ENCODE peak calls at places on chromosomes 5 and 9, in eight cellular contexts. I, D, K, A, U, Q, B and F are unnamed samples.

GRCh38 chr5:41414598-41414997 is 95.8 kb downstream of the PLCXD3 start:
- DNase-seq in B (no peak), U (no peak), D (no peak), Q (peak), I (peak), A (peak), K (peak), F (peak)

GRCh38 chr5:142568996-142569335 is 116.9 kb downstream of the FGF1 start:
- DNase-seq in Q (no peak), B (no peak), U (no peak), I (no peak), K (no peak), A (no peak), D (no peak), F (no peak)

GRCh38 chr9:3809724-3810123 is 283.9 kb upstream of the RFX3 start:
- DNase-seq in U (no peak), A (peak), Q (no peak), K (no peak), D (no peak), I (peak), B (no peak), F (no peak)

GRCh38 chr5:23675456-23675855 is 168.0 kb downstream of the PRDM9 start:
- DNase-seq in D (no peak), B (no peak), Q (no peak), K (no peak), I (no peak), A (no peak), U (no peak), F (no peak)

GRCh38 chr5:61409568-61409967 is 77.5 kb downstream of the ZSWIM6 start:
- DNase-seq in A (peak), D (no peak), Q (no peak), K (peak), U (no peak), B (no peak), I (peak), F (peak)

GRCh38 chr5:76524872-76525271 is 98.3 kb downstream of the F2RL2 start:
- DNase-seq in A (no peak), B (no peak), D (no peak), U (no peak), Q (no peak), K (peak), I (no peak), F (no peak)

GRCh38 chr5:12566441-12566840 is 662.2 kb upstream of the CTNND2 start:
- DNase-seq in K (no peak), B (no peak), A (no peak), Q (no peak), U (no peak), I (no peak), D (no peak), F (no peak)

GRCh38 chr5:159463590-159464321 is 133.5 kb upstream of the IL12B start:
- DNase-seq in Q (no peak), D (no peak), B (no peak), U (no peak), I (peak), A (no peak), K (no peak), F (no peak)

GRCh38 chr9:130501645-130502044 is 56.9 kb downstream of the ASS1 start:
- DNase-seq in I (peak), Q (no peak), K (no peak), B (no peak), A (no peak), U (no peak), D (no peak), F (no peak)

GRCh38 chr5:23820764-23821471 is 313.5 kb downstream of the PRDM9 start:
- DNase-seq in Q (no peak), A (peak), D (no peak), U (no peak), K (no peak), I (peak), B (no peak), F (no peak)

GRCh38 chr9:33273972-33274328 is 9.1 kb downstream of the CHMP5 start:
- DNase-seq in I (no peak), A (peak), D (no peak), B (no peak), Q (no peak), K (no peak), U (no peak), F (no peak)

GRCh38 chr9:88991066-88992030 is at the start of gene S1PR3:
- DNase-seq in D (no peak), A (peak), Q (peak), I (peak), K (no peak), U (peak), B (no peak), F (peak)

GRCh38 chr5:177473461-177473991 is at the start of gene DBN1:
- DNase-seq in K (no peak), U (no peak), D (no peak), Q (peak), A (peak), B (no peak), I (peak), F (peak)

GRCh38 chr5:18236386-18236785 is 602.1 kb downstream of the TAF11L14 start:
- DNase-seq in Q (no peak), I (peak), U (no peak), B (no peak), D (no peak), K (no peak), A (no peak), F (no peak)

GRCh38 chr5:33370135-33370472 is 70.7 kb upstream of the TARS1 start:
- DNase-seq in D (no peak), B (no peak), Q (no peak), A (peak), I (no peak), K (peak), U (no peak), F (no peak)

GRCh38 chr5:92544042-92544441 is 1037.0 kb downstream of the NR2F1-AS1 start:
- DNase-seq in I (no peak), K (no peak), A (no peak), B (no peak), Q (no peak), D (no peak), U (no peak), F (no peak)

GRCh38 chr5:76547242-76547890 is 75.8 kb downstream of the F2RL2 start:
- DNase-seq in A (no peak), B (no peak), K (no peak), I (no peak), Q (no peak), D (no peak), U (no peak), F (no peak)

GRCh38 chr9:130450344-130451003 is 5.7 kb downstream of the ASS1 start:
- DNase-seq in U (no peak), K (no peak), A (no peak), B (no peak), D (no peak), I (no peak), Q (no peak), F (no peak)